ENCODE peak calls at places on chromosomes 16 and 17, in seven cellular contexts. One of them, this sample, is unnamed.

GRCh38 chr16:49596119-49596518 is 222.5 kb downstream of the C16orf78 start:
- DNase-seq in NCI-H1048: no peak
- DNase-seq in kidney glomerular epithelial cell: peak; percentile 26
- DNase-seq in activated B cell treated with CpG ODN at 0.5 μM for 24 hours: no peak
- DNase-seq in thoracic aorta: no peak
- DNase-seq in NCI-H1105 treated with DMSO at 0.1 percent for 48 hours: no peak
- DNase-seq in activated CD4-positive, alpha-beta memory T cell treated with anti-CD3 and anti-CD28 coated beads, Interleukin-2, amount 10 ng/mL, durations not matched to agents 7 days and 5 days: peak; percentile 9
- DNase-seq in this sample: no peak

GRCh38 chr17:48045270-48046001 is 2.7 kb upstream of the NFE2L1 start:
- DNase-seq in activated B cell treated with CpG ODN at 0.5 μM for 24 hours: no peak
- DNase-seq in kidney glomerular epithelial cell: no peak
- DNase-seq in thoracic aorta: no peak
- DNase-seq in activated CD4-positive, alpha-beta memory T cell treated with anti-CD3 and anti-CD28 coated beads, Interleukin-2, amount 10 ng/mL, durations not matched to agents 7 days and 5 days: no peak
- DNase-seq in NCI-H1105 treated with DMSO at 0.1 percent for 48 hours: no peak
- DNase-seq in NCI-H1048: no peak
- DNase-seq in this sample: no peak

GRCh38 chr17:42312285-42313130 is 24.2 kb downstream of the STAT5A start:
- DNase-seq in NCI-H1105 treated with DMSO at 0.1 percent for 48 hours: peak; percentile 89
- DNase-seq in thoracic aorta: no peak
- DNase-seq in activated B cell treated with CpG ODN at 0.5 μM for 24 hours: peak; percentile 70
- DNase-seq in kidney glomerular epithelial cell: peak; percentile 32
- DNase-seq in activated CD4-positive, alpha-beta memory T cell treated with anti-CD3 and anti-CD28 coated beads, Interleukin-2, amount 10 ng/mL, durations not matched to agents 7 days and 5 days: peak; percentile 80
- DNase-seq in NCI-H1048: no peak
- DNase-seq in this sample: peak; percentile 85

GRCh38 chr17:14737984-14738651 is 437.2 kb downstream of the HS3ST3B1 start:
- DNase-seq in thoracic aorta: peak; percentile 43
- DNase-seq in activated CD4-positive, alpha-beta memory T cell treated with anti-CD3 and anti-CD28 coated beads, Interleukin-2, amount 10 ng/mL, durations not matched to agents 7 days and 5 days: no peak
- DNase-seq in NCI-H1048: no peak
- DNase-seq in activated B cell treated with CpG ODN at 0.5 μM for 24 hours: no peak
- DNase-seq in kidney glomerular epithelial cell: no peak
- DNase-seq in NCI-H1105 treated with DMSO at 0.1 percent for 48 hours: no peak
- DNase-seq in this sample: no peak

GRCh38 chr17:17496189-17497064 is at the start of gene RASD1:
- DNase-seq in activated B cell treated with CpG ODN at 0.5 μM for 24 hours: peak; percentile 81
- DNase-seq in activated CD4-positive, alpha-beta memory T cell treated with anti-CD3 and anti-CD28 coated beads, Interleukin-2, amount 10 ng/mL, durations not matched to agents 7 days and 5 days: peak; percentile 85
- DNase-seq in NCI-H1105 treated with DMSO at 0.1 percent for 48 hours: peak; percentile 82
- DNase-seq in thoracic aorta: peak; percentile 61
- DNase-seq in kidney glomerular epithelial cell: peak; percentile 60
- DNase-seq in NCI-H1048: peak; percentile 33
- DNase-seq in this sample: peak; percentile 84

GRCh38 chr16:4315185-4316102 is at the start of gene GLIS2:
- DNase-seq in kidney glomerular epithelial cell: peak; percentile 22
- DNase-seq in activated B cell treated with CpG ODN at 0.5 μM for 24 hours: peak; percentile 41
- DNase-seq in activated CD4-positive, alpha-beta memory T cell treated with anti-CD3 and anti-CD28 coated beads, Interleukin-2, amount 10 ng/mL, durations not matched to agents 7 days and 5 days: peak; percentile 34
- DNase-seq in NCI-H1048: no peak
- DNase-seq in NCI-H1105 treated with DMSO at 0.1 percent for 48 hours: peak; percentile 53
- DNase-seq in thoracic aorta: no peak
- DNase-seq in this sample: no peak

GRCh38 chr17:44733753-44734152 is 25.0 kb upstream of the ADAM11 start:
- DNase-seq in thoracic aorta: no peak
- DNase-seq in NCI-H1105 treated with DMSO at 0.1 percent for 48 hours: no peak
- DNase-seq in activated B cell treated with CpG ODN at 0.5 μM for 24 hours: no peak
- DNase-seq in NCI-H1048: no peak
- DNase-seq in kidney glomerular epithelial cell: no peak
- DNase-seq in activated CD4-positive, alpha-beta memory T cell treated with anti-CD3 and anti-CD28 coated beads, Interleukin-2, amount 10 ng/mL, durations not matched to agents 7 days and 5 days: no peak
- DNase-seq in this sample: no peak

GRCh38 chr16:53098526-53099317 is 43.9 kb downstream of the CHD9 start:
- DNase-seq in activated CD4-positive, alpha-beta memory T cell treated with anti-CD3 and anti-CD28 coated beads, Interleukin-2, amount 10 ng/mL, durations not matched to agents 7 days and 5 days: peak; percentile 54
- DNase-seq in NCI-H1105 treated with DMSO at 0.1 percent for 48 hours: peak; percentile 83
- DNase-seq in activated B cell treated with CpG ODN at 0.5 μM for 24 hours: peak; percentile 55
- DNase-seq in kidney glomerular epithelial cell: peak; percentile 90
- DNase-seq in thoracic aorta: peak; percentile 62
- DNase-seq in NCI-H1048: no peak
- DNase-seq in this sample: peak; percentile 54

GRCh38 chr17:18258356-18259038 is at the start of gene FLII:
- DNase-seq in kidney glomerular epithelial cell: peak; percentile 38
- DNase-seq in NCI-H1048: no peak
- DNase-seq in activated B cell treated with CpG ODN at 0.5 μM for 24 hours: peak; percentile 66
- DNase-seq in NCI-H1105 treated with DMSO at 0.1 percent for 48 hours: no peak
- DNase-seq in activated CD4-positive, alpha-beta memory T cell treated with anti-CD3 and anti-CD28 coated beads, Interleukin-2, amount 10 ng/mL, durations not matched to agents 7 days and 5 days: peak; percentile 57
- DNase-seq in thoracic aorta: no peak
- DNase-seq in this sample: peak; percentile 54

GRCh38 chr16:86089341-86089900 is 190.5 kb downstream of the IRF8 start:
- DNase-seq in kidney glomerular epithelial cell: no peak
- DNase-seq in thoracic aorta: no peak
- DNase-seq in NCI-H1105 treated with DMSO at 0.1 percent for 48 hours: no peak
- DNase-seq in NCI-H1048: no peak
- DNase-seq in activated B cell treated with CpG ODN at 0.5 μM for 24 hours: no peak
- DNase-seq in activated CD4-positive, alpha-beta memory T cell treated with anti-CD3 and anti-CD28 coated beads, Interleukin-2, amount 10 ng/mL, durations not matched to agents 7 days and 5 days: no peak
- DNase-seq in this sample: no peak

GRCh38 chr17:12664252-12664651 is 1.4 kb upstream of the MYOCD start:
- DNase-seq in NCI-H1048: no peak
- DNase-seq in activated CD4-positive, alpha-beta memory T cell treated with anti-CD3 and anti-CD28 coated beads, Interleukin-2, amount 10 ng/mL, durations not matched to agents 7 days and 5 days: no peak
- DNase-seq in kidney glomerular epithelial cell: no peak
- DNase-seq in thoracic aorta: no peak
- DNase-seq in NCI-H1105 treated with DMSO at 0.1 percent for 48 hours: no peak
- DNase-seq in activated B cell treated with CpG ODN at 0.5 μM for 24 hours: no peak
- DNase-seq in this sample: no peak

GRCh38 chr16:68732068-68732680 is 4.9 kb upstream of the CDH1 start:
- DNase-seq in kidney glomerular epithelial cell: peak; percentile 42
- DNase-seq in NCI-H1105 treated with DMSO at 0.1 percent for 48 hours: peak; percentile 21
- DNase-seq in thoracic aorta: no peak
- DNase-seq in activated CD4-positive, alpha-beta memory T cell treated with anti-CD3 and anti-CD28 coated beads, Interleukin-2, amount 10 ng/mL, durations not matched to agents 7 days and 5 days: no peak
- DNase-seq in activated B cell treated with CpG ODN at 0.5 μM for 24 hours: no peak
- DNase-seq in NCI-H1048: no peak
- DNase-seq in this sample: no peak

GRCh38 chr17:31497431-31497830 is 106.0 kb downstream of the RAB11FIP4 start:
- DNase-seq in activated CD4-positive, alpha-beta memory T cell treated with anti-CD3 and anti-CD28 coated beads, Interleukin-2, amount 10 ng/mL, durations not matched to agents 7 days and 5 days: no peak
- DNase-seq in NCI-H1105 treated with DMSO at 0.1 percent for 48 hours: no peak
- DNase-seq in kidney glomerular epithelial cell: no peak
- DNase-seq in activated B cell treated with CpG ODN at 0.5 μM for 24 hours: no peak
- DNase-seq in NCI-H1048: no peak
- DNase-seq in thoracic aorta: no peak
- DNase-seq in this sample: no peak

GRCh38 chr17:75629157-75629556 is 4.1 kb upstream of the SMIM5 start:
- DNase-seq in NCI-H1048: no peak
- DNase-seq in NCI-H1105 treated with DMSO at 0.1 percent for 48 hours: no peak
- DNase-seq in activated CD4-positive, alpha-beta memory T cell treated with anti-CD3 and anti-CD28 coated beads, Interleukin-2, amount 10 ng/mL, durations not matched to agents 7 days and 5 days: no peak
- DNase-seq in kidney glomerular epithelial cell: no peak
- DNase-seq in activated B cell treated with CpG ODN at 0.5 μM for 24 hours: no peak
- DNase-seq in thoracic aorta: no peak
- DNase-seq in this sample: no peak

GRCh38 chr16:57786632-57787518 is 15.4 kb downstream of the KIFC3 start:
- DNase-seq in activated CD4-positive, alpha-beta memory T cell treated with anti-CD3 and anti-CD28 coated beads, Interleukin-2, amount 10 ng/mL, durations not matched to agents 7 days and 5 days: no peak
- DNase-seq in kidney glomerular epithelial cell: no peak
- DNase-seq in NCI-H1105 treated with DMSO at 0.1 percent for 48 hours: no peak
- DNase-seq in thoracic aorta: no peak
- DNase-seq in activated B cell treated with CpG ODN at 0.5 μM for 24 hours: no peak
- DNase-seq in NCI-H1048: no peak
- DNase-seq in this sample: no peak

GRCh38 chr17:5638596-5638995 is 54.3 kb upstream of the NLRP1 start:
- DNase-seq in NCI-H1105 treated with DMSO at 0.1 percent for 48 hours: no peak
- DNase-seq in activated B cell treated with CpG ODN at 0.5 μM for 24 hours: no peak
- DNase-seq in NCI-H1048: no peak
- DNase-seq in thoracic aorta: no peak
- DNase-seq in kidney glomerular epithelial cell: no peak
- DNase-seq in activated CD4-positive, alpha-beta memory T cell treated with anti-CD3 and anti-CD28 coated beads, Interleukin-2, amount 10 ng/mL, durations not matched to agents 7 days and 5 days: no peak
- DNase-seq in this sample: no peak

GRCh38 chr16:85172465-85173071 is 60.3 kb upstream of the CIBAR2 start:
- DNase-seq in activated CD4-positive, alpha-beta memory T cell treated with anti-CD3 and anti-CD28 coated beads, Interleukin-2, amount 10 ng/mL, durations not matched to agents 7 days and 5 days: no peak
- DNase-seq in activated B cell treated with CpG ODN at 0.5 μM for 24 hours: no peak
- DNase-seq in NCI-H1105 treated with DMSO at 0.1 percent for 48 hours: peak; percentile 33
- DNase-seq in NCI-H1048: no peak
- DNase-seq in thoracic aorta: no peak
- DNase-seq in kidney glomerular epithelial cell: no peak
- DNase-seq in this sample: no peak

GRCh38 chr17:9158545-9159452 is 137.5 kb downstream of the NTN1 start:
- DNase-seq in NCI-H1048: no peak
- DNase-seq in thoracic aorta: no peak
- DNase-seq in activated CD4-positive, alpha-beta memory T cell treated with anti-CD3 and anti-CD28 coated beads, Interleukin-2, amount 10 ng/mL, durations not matched to agents 7 days and 5 days: no peak
- DNase-seq in activated B cell treated with CpG ODN at 0.5 μM for 24 hours: no peak
- DNase-seq in NCI-H1105 treated with DMSO at 0.1 percent for 48 hours: no peak
- DNase-seq in kidney glomerular epithelial cell: no peak
- DNase-seq in this sample: no peak

GRCh38 chr16:85437161-85438052 is 175.7 kb upstream of the GSE1 start:
- DNase-seq in activated CD4-positive, alpha-beta memory T cell treated with anti-CD3 and anti-CD28 coated beads, Interleukin-2, amount 10 ng/mL, durations not matched to agents 7 days and 5 days: no peak
- DNase-seq in kidney glomerular epithelial cell: no peak
- DNase-seq in NCI-H1048: no peak
- DNase-seq in NCI-H1105 treated with DMSO at 0.1 percent for 48 hours: no peak
- DNase-seq in thoracic aorta: no peak
- DNase-seq in activated B cell treated with CpG ODN at 0.5 μM for 24 hours: no peak
- DNase-seq in this sample: no peak

GRCh38 chr17:78442648-78443128 is 64.2 kb downstream of the PGS1 start:
- DNase-seq in NCI-H1105 treated with DMSO at 0.1 percent for 48 hours: no peak
- DNase-seq in activated B cell treated with CpG ODN at 0.5 μM for 24 hours: no peak
- DNase-seq in kidney glomerular epithelial cell: no peak
- DNase-seq in activated CD4-positive, alpha-beta memory T cell treated with anti-CD3 and anti-CD28 coated beads, Interleukin-2, amount 10 ng/mL, durations not matched to agents 7 days and 5 days: no peak
- DNase-seq in thoracic aorta: peak; percentile 31
- DNase-seq in NCI-H1048: no peak
- DNase-seq in this sample: no peak

GRCh38 chr17:63709110-63709509 is 9.2 kb upstream of the LIMD2 start:
- DNase-seq in activated B cell treated with CpG ODN at 0.5 μM for 24 hours: no peak
- DNase-seq in kidney glomerular epithelial cell: no peak
- DNase-seq in NCI-H1105 treated with DMSO at 0.1 percent for 48 hours: no peak
- DNase-seq in NCI-H1048: no peak
- DNase-seq in thoracic aorta: no peak
- DNase-seq in activated CD4-positive, alpha-beta memory T cell treated with anti-CD3 and anti-CD28 coated beads, Interleukin-2, amount 10 ng/mL, durations not matched to agents 7 days and 5 days: no peak
- DNase-seq in this sample: no peak

GRCh38 chr17:8224891-8225812 is 14.8 kb upstream of the AURKB start:
- DNase-seq in NCI-H1105 treated with DMSO at 0.1 percent for 48 hours: no peak
- DNase-seq in activated CD4-positive, alpha-beta memory T cell treated with anti-CD3 and anti-CD28 coated beads, Interleukin-2, amount 10 ng/mL, durations not matched to agents 7 days and 5 days: no peak
- DNase-seq in activated B cell treated with CpG ODN at 0.5 μM for 24 hours: no peak
- DNase-seq in thoracic aorta: no peak
- DNase-seq in kidney glomerular epithelial cell: no peak
- DNase-seq in NCI-H1048: no peak
- DNase-seq in this sample: no peak

GRCh38 chr17:10162034-10162433 is 36.4 kb downstream of the GAS7 start:
- DNase-seq in kidney glomerular epithelial cell: no peak
- DNase-seq in activated B cell treated with CpG ODN at 0.5 μM for 24 hours: no peak
- DNase-seq in NCI-H1048: no peak
- DNase-seq in NCI-H1105 treated with DMSO at 0.1 percent for 48 hours: no peak
- DNase-seq in activated CD4-positive, alpha-beta memory T cell treated with anti-CD3 and anti-CD28 coated beads, Interleukin-2, amount 10 ng/mL, durations not matched to agents 7 days and 5 days: no peak
- DNase-seq in thoracic aorta: no peak
- DNase-seq in this sample: no peak

This sample was measured in activated CD8-positive, alpha-beta T cell treated with anti-CD3 and anti-CD28 coated beads, Interleukin-2, amount 10 ng/mL, durations not matched to agents 7 days and 5 days.